ENCODE peak calls at places on chromosomes 4 and X, in four cellular contexts. L is breast epithelium, I is Peyer's patch, B is thyroid gland. A is an unnamed sample.

GRCh38 chr4:6253111-6253510 is 16.5 kb upstream of the WFS1 start:
- DNase-seq in B (no peak), L (no peak), I (no peak), A (no peak)

GRCh38 chrX:129808163-129808828 is 28.5 kb downstream of the SASH3 start:
- DNase-seq in L (no peak), B (no peak), I (no peak), A (no peak)

GRCh38 chr4:138910914-138911336 is 104.7 kb upstream of the NOCT start:
- DNase-seq in I (peak), B (peak), L (peak), A (no peak)

GRCh38 chr4:118281611-118282442 is 71.0 kb downstream of the PRSS12 start:
- DNase-seq in I (no peak), L (no peak), B (peak), A (no peak)

GRCh38 chr4:48799157-48799556 is 19.1 kb upstream of the FRYL start:
- DNase-seq in L (no peak), B (no peak), I (no peak), A (no peak)

GRCh38 chr4:10031663-10032590 is 10.6 kb upstream of the SLC2A9 start:
- DNase-seq in I (no peak), B (no peak), L (no peak), A (no peak)

GRCh38 chr4:2731907-2732314 is 24.2 kb downstream of the TNIP2 start:
- DNase-seq in B (no peak), I (no peak), L (no peak), A (no peak)

GRCh38 chrX:131831185-131831520 is 191.9 kb upstream of the STK26 start:
- DNase-seq in B (no peak), L (no peak), I (no peak), A (no peak)

GRCh38 chr4:141329174-141329569 is 108.5 kb downstream of the ZNF330 start:
- DNase-seq in I (no peak), L (no peak), B (no peak), A (no peak)

GRCh38 chr4:116668190-116668589 is 417.2 kb downstream of the TRAM1L1 start:
- DNase-seq in B (no peak), L (no peak), I (no peak), A (no peak)

GRCh38 chrX:110180928-110181310 is 137.0 kb downstream of the AMMECR1 start:
- DNase-seq in L (no peak), B (no peak), I (no peak), A (no peak)

GRCh38 chr4:68375667-68376559 is 26.0 kb upstream of the YTHDC1 start:
- DNase-seq in B (peak), I (peak), L (no peak), A (peak)

GRCh38 chr4:119138046-119138445 is 2.4 kb downstream of the MYOZ2 start:
- DNase-seq in B (no peak), L (no peak), I (no peak), A (no peak)

GRCh38 chr4:87251104-87251503 is 30.7 kb upstream of the KLHL8 start:
- DNase-seq in L (no peak), B (peak), I (no peak), A (no peak)

GRCh38 chrX:9466115-9466495 is 1.2 kb downstream of the TBL1X start:
- DNase-seq in B (peak), L (no peak), I (peak), A (peak)

GRCh38 chrX:136480383-136480782 is 7.4 kb upstream of the BRS3 start:
- DNase-seq in L (no peak), B (peak), I (no peak), A (no peak)

GRCh38 chr4:106717094-106717493 is 319.0 kb downstream of the DKK2 start:
- DNase-seq in I (no peak), B (no peak), L (no peak), A (no peak)

GRCh38 chr4:43999669-44000068 is 448.9 kb downstream of the KCTD8 start:
- DNase-seq in L (no peak), I (no peak), B (no peak), A (no peak)

GRCh38 chrX:89034679-89035078 is 287.7 kb downstream of the CPXCR1 start:
- DNase-seq in B (no peak), I (no peak), L (no peak), A (no peak)

GRCh38 chr4:137312257-137312656 is 220.0 kb downstream of the PCDH18 start:
- DNase-seq in L (no peak), B (no peak), I (no peak), A (no peak)

GRCh38 chr4:144906181-144906895 is 191.7 kb downstream of the ANAPC10 start:
- DNase-seq in L (no peak), B (no peak), I (no peak), A (peak)

GRCh38 chr4:148151797-148152196 is 290.4 kb downstream of the NR3C2 start:
- DNase-seq in B (no peak), L (no peak), I (no peak), A (no peak)

GRCh38 chr4:137677851-137678250 is 145.6 kb upstream of the PCDH18 start:
- DNase-seq in B (no peak), L (no peak), I (no peak), A (no peak)

GRCh38 chr4:105113800-105114199 is 32.9 kb upstream of the TET2 start:
- DNase-seq in I (no peak), L (no peak), B (no peak), A (no peak)

GRCh38 chr4:10673817-10674369 is 10.7 kb downstream of the CLNK start:
- DNase-seq in L (no peak), B (no peak), I (no peak), A (no peak)

GRCh38 chrX:44071847-44072545 is 98.8 kb upstream of the NDP start:
- DNase-seq in I (no peak), B (no peak), L (no peak), A (no peak)

GRCh38 chr4:85738721-85739120 is 263.8 kb downstream of the ARHGAP24 start:
- DNase-seq in L (no peak), B (no peak), I (no peak), A (no peak)

GRCh38 chr4:15286041-15286440 is 141.8 kb upstream of the C1QTNF7 start:
- DNase-seq in B (no peak), I (no peak), L (no peak), A (no peak)

GRCh38 chr4:7128651-7129050 is 60.8 kb upstream of the GRPEL1 start:
- DNase-seq in B (peak), I (no peak), L (no peak), A (no peak)

GRCh38 chr4:185997287-185997686 is 71.7 kb upstream of the TLR3 start:
- DNase-seq in L (no peak), B (no peak), I (no peak), A (no peak)

GRCh38 chr4:2126309-2127043 is 67.3 kb downstream of the NAT8L start:
- DNase-seq in B (no peak), I (no peak), L (no peak), A (no peak)

GRCh38 chr4:184911310-184911709 is 85.5 kb upstream of the ACSL1 start:
- DNase-seq in I (no peak), L (no peak), B (no peak), A (no peak)

GRCh38 chrX:5080812-5081211 is 1147.9 kb downstream of the NLGN4X start:
- DNase-seq in L (no peak), I (no peak), B (no peak), A (no peak)

GRCh38 chr4:182862166-182862875 is 54.9 kb downstream of the DCTD start:
- DNase-seq in B (peak), I (no peak), L (no peak), A (no peak)
- TF ChIP-seq CTCF in B (peak), I (no peak), L (no peak), A (no peak)

DNA sequence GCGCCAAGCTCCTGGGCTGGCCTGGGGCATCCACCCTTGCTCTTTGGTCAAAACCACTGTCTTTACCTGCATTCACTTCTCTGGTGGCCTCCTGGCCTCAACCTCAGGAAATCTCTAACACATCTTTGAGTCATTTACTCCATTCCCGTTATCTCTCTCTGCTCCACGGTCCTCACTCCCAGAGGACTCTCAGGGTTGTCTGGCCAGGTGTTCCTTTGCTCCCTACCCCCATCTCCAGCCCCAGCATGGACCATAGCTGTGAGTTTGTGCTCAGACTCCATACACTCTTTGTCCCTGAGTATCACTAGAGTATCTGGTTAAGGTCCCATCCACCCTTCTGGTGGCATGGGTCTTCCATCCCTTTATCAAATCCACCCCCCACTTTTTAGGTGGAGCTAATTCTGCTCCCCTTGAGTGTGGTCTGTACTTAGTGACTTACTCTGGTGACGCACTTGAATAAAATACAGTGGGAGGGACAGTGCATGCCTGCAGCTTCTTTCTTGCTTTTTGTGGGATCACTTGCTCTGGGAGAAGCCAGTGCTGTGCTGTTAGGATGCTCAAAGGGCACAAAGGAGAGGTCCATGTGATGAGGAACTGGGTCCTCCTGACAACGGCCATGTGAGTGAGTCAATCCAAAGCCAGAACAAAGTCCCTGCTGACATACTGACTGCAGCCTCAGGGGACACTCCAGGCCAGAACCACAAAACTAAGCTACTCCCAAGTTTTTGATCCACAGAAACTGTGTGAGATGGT is 44.3 kb downstream of the IGFBP7 start:
- DNase-seq in L (no peak), I (no peak), B (no peak), A (no peak)
- TF ChIP-seq POLR2A in L (no peak), I (no peak), B (no peak), A (no peak)

DNA sequence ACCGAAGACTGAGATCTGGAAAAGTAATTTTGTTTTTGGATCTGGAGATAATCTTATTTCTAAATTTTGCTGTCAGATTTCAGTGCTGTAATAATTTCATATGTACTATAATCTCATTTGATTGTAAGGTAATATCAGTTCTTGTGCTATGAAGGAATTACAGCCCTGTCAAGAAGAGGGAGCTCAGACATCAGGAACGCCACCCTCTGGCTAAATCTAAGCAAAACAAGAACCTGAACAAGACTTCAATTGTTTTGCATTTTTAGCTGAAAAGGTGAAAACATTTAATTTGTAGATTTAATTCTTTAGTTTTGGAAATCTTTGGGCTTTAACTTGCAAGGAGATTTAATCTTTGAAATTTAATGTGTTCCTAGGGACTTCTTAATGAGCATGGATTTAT is 525.4 kb upstream of the HS3ST1 start:
- DNase-seq in I (peak), L (no peak), B (no peak), A (peak)
- TF ChIP-seq CTCF in I (peak), L (no peak), B (peak), A (no peak)

GRCh38 chr4:140156529-140157171 is 2.7 kb upstream of the MAML3 start:
- DNase-seq in B (no peak), I (no peak), L (no peak), A (no peak)
- TF ChIP-seq POLR2A in B (no peak), I (no peak), L (no peak), A (no peak)

DNA sequence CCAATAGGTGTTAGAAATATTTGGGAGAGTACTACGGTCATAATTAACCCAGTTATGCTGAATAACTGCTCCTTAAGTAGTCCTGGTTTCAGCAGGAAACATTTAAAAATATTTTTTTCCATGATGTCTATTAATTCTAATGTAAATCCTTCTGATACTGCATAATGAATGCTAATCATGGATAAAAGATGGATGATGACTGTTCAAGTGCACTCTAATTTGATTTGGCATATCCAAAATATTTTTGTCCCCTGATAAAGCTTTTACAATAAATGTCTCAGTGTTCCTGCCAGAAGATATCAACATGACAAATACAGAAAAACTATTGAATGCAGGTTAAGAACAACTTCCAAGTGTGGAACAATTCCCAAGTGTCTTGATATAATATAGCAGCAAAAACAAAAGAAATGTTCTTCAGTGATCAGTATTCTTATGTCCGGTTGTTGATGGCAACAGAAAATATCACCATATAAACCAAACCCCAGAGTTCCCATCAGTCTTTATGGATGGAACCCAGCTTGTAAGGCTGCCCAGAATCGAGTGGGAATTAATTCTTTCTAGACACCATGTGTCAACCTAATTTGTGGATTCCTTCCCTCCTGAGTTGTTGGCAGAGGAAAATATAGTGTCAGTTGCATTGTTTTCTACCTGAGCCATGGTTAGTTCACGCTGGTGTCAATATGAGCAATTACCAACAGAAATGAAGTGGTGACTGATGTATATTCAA is 205.4 kb upstream of the GK2 start:
- DNase-seq in I (no peak), L (no peak), B (no peak), A (no peak)
- TF ChIP-seq CTCF in I (no peak), L (no peak), B (no peak), A (no peak)

A was measured in testis.